ENCODE peak calls at places on chromosome 14, in seven cellular contexts. One of them, this sample, is unnamed.

GRCh38 chr14:67881225-67881624 is 61.6 kb downstream of the RAD51B start:
- DNase-seq in NCI-H2171 treated with DMSO at 0.1 percent for 48 hours: no peak
- DNase-seq in AG08395: no peak
- DNase-seq in HTR-8/SVneo: no peak
- DNase-seq in activated naive CD8-positive, alpha-beta T cell treated with anti-CD3 and anti-CD28 coated beads for 36 hours: no peak
- DNase-seq in psoas muscle: no peak
- DNase-seq in retina: no peak
- DNase-seq in this sample: no peak

GRCh38 chr14:96150214-96150613 is 54.4 kb upstream of the BDKRB2 start:
- DNase-seq in psoas muscle: no peak
- DNase-seq in NCI-H2171 treated with DMSO at 0.1 percent for 48 hours: no peak
- DNase-seq in HTR-8/SVneo: no peak
- DNase-seq in activated naive CD8-positive, alpha-beta T cell treated with anti-CD3 and anti-CD28 coated beads for 36 hours: no peak
- DNase-seq in AG08395: no peak
- DNase-seq in retina: no peak
- DNase-seq in this sample: no peak

GRCh38 chr14:101409006-101409543 is 152.2 kb upstream of the DIO3 start:
- DNase-seq in NCI-H2171 treated with DMSO at 0.1 percent for 48 hours: no peak
- DNase-seq in psoas muscle: no peak
- DNase-seq in HTR-8/SVneo: no peak
- DNase-seq in AG08395: no peak
- DNase-seq in activated naive CD8-positive, alpha-beta T cell treated with anti-CD3 and anti-CD28 coated beads for 36 hours: no peak
- DNase-seq in retina: no peak
- DNase-seq in this sample: no peak

GRCh38 chr14:63011609-63012008 is 33.6 kb downstream of the KCNH5 start:
- DNase-seq in AG08395: no peak
- DNase-seq in NCI-H2171 treated with DMSO at 0.1 percent for 48 hours: no peak
- DNase-seq in HTR-8/SVneo: no peak
- DNase-seq in psoas muscle: no peak
- DNase-seq in activated naive CD8-positive, alpha-beta T cell treated with anti-CD3 and anti-CD28 coated beads for 36 hours: no peak
- DNase-seq in retina: no peak
- DNase-seq in this sample: no peak

GRCh38 chr14:88765130-88765529 is 27.6 kb downstream of the EML5 start:
- DNase-seq in AG08395: no peak
- DNase-seq in activated naive CD8-positive, alpha-beta T cell treated with anti-CD3 and anti-CD28 coated beads for 36 hours: no peak
- DNase-seq in psoas muscle: no peak
- DNase-seq in NCI-H2171 treated with DMSO at 0.1 percent for 48 hours: no peak
- DNase-seq in retina: no peak
- DNase-seq in HTR-8/SVneo: no peak
- DNase-seq in this sample: no peak

GRCh38 chr14:95817271-95817670 is 59.4 kb upstream of the TUNAR start:
- DNase-seq in retina: no peak
- DNase-seq in activated naive CD8-positive, alpha-beta T cell treated with anti-CD3 and anti-CD28 coated beads for 36 hours: no peak
- DNase-seq in AG08395: no peak
- DNase-seq in HTR-8/SVneo: no peak
- DNase-seq in NCI-H2171 treated with DMSO at 0.1 percent for 48 hours: no peak
- DNase-seq in psoas muscle: no peak
- DNase-seq in this sample: peak

GRCh38 chr14:91367173-91368171 is 50.1 kb downstream of the CCDC88C start:
- DNase-seq in HTR-8/SVneo: no peak
- DNase-seq in NCI-H2171 treated with DMSO at 0.1 percent for 48 hours: no peak
- DNase-seq in retina: no peak
- DNase-seq in activated naive CD8-positive, alpha-beta T cell treated with anti-CD3 and anti-CD28 coated beads for 36 hours: peak
- DNase-seq in AG08395: no peak
- DNase-seq in psoas muscle: no peak
- DNase-seq in this sample: no peak

GRCh38 chr14:67457782-67458181 is 30.7 kb downstream of the TMEM229B start:
- DNase-seq in AG08395: no peak
- DNase-seq in psoas muscle: peak
- DNase-seq in activated naive CD8-positive, alpha-beta T cell treated with anti-CD3 and anti-CD28 coated beads for 36 hours: no peak
- DNase-seq in HTR-8/SVneo: no peak
- DNase-seq in retina: peak
- DNase-seq in NCI-H2171 treated with DMSO at 0.1 percent for 48 hours: peak
- DNase-seq in this sample: no peak

GRCh38 chr14:69059658-69060648 is 80.9 kb upstream of the ACTN1 start:
- DNase-seq in retina: no peak
- DNase-seq in HTR-8/SVneo: peak
- DNase-seq in psoas muscle: no peak
- DNase-seq in NCI-H2171 treated with DMSO at 0.1 percent for 48 hours: no peak
- DNase-seq in activated naive CD8-positive, alpha-beta T cell treated with anti-CD3 and anti-CD28 coated beads for 36 hours: no peak
- DNase-seq in AG08395: peak
- DNase-seq in this sample: no peak

GRCh38 chr14:66109426-66109825 is 376.7 kb upstream of the CCDC196 start:
- DNase-seq in activated naive CD8-positive, alpha-beta T cell treated with anti-CD3 and anti-CD28 coated beads for 36 hours: no peak
- DNase-seq in AG08395: no peak
- DNase-seq in HTR-8/SVneo: no peak
- DNase-seq in psoas muscle: no peak
- DNase-seq in NCI-H2171 treated with DMSO at 0.1 percent for 48 hours: no peak
- DNase-seq in retina: no peak
- DNase-seq in this sample: no peak

GRCh38 chr14:92499216-92499615 is 14.4 kb upstream of the RIN3 start:
- DNase-seq in psoas muscle: no peak
- DNase-seq in activated naive CD8-positive, alpha-beta T cell treated with anti-CD3 and anti-CD28 coated beads for 36 hours: no peak
- DNase-seq in NCI-H2171 treated with DMSO at 0.1 percent for 48 hours: no peak
- DNase-seq in AG08395: no peak
- DNase-seq in retina: no peak
- DNase-seq in HTR-8/SVneo: no peak
- DNase-seq in this sample: no peak

GRCh38 chr14:103108749-103109207 is 14.3 kb downstream of the EXOC3L4 start:
- DNase-seq in psoas muscle: peak
- DNase-seq in activated naive CD8-positive, alpha-beta T cell treated with anti-CD3 and anti-CD28 coated beads for 36 hours: peak
- DNase-seq in retina: no peak
- DNase-seq in NCI-H2171 treated with DMSO at 0.1 percent for 48 hours: peak
- DNase-seq in HTR-8/SVneo: peak
- DNase-seq in AG08395: no peak
- DNase-seq in this sample: no peak

GRCh38 chr14:99395904-99396530 is 84.6 kb downstream of the SETD3 start:
- DNase-seq in AG08395: peak
- DNase-seq in NCI-H2171 treated with DMSO at 0.1 percent for 48 hours: no peak
- DNase-seq in retina: no peak
- DNase-seq in activated naive CD8-positive, alpha-beta T cell treated with anti-CD3 and anti-CD28 coated beads for 36 hours: peak
- DNase-seq in psoas muscle: no peak
- DNase-seq in HTR-8/SVneo: no peak
- DNase-seq in this sample: no peak